ENCODE peak calls at places on chromosomes 12 and 14, in five cellular contexts. One of them, this sample, is unnamed.

GRCh38 chr14:75515631-75515999 is 6.7 kb upstream of the BATF start:
- DNase-seq in AG10803: no peak
- DNase-seq in heart left ventricle: no peak
- DNase-seq in right lobe of liver: no peak
- DNase-seq in fibroblast of lung: no peak
- DNase-seq in this sample: peak

GRCh38 chr12:65603428-65604351 is 220.6 kb upstream of the HMGA2 start:
- DNase-seq in heart left ventricle: peak
- DNase-seq in AG10803: peak
- DNase-seq in fibroblast of lung: peak
- DNase-seq in right lobe of liver: no peak
- DNase-seq in this sample: peak

GRCh38 chr12:116456307-116456641 is 102.9 kb upstream of the MAP1LC3B2 start:
- DNase-seq in AG10803: no peak
- DNase-seq in right lobe of liver: no peak
- DNase-seq in heart left ventricle: no peak
- DNase-seq in fibroblast of lung: no peak
- DNase-seq in this sample: no peak

GRCh38 chr14:69666112-69666511 is 54.7 kb downstream of the SUSD6 start:
- DNase-seq in right lobe of liver: no peak
- DNase-seq in fibroblast of lung: no peak
- DNase-seq in heart left ventricle: no peak
- DNase-seq in AG10803: no peak
- DNase-seq in this sample: no peak

GRCh38 chr12:57329219-57329618 is 78.2 kb upstream of the STAC3 start:
- DNase-seq in AG10803: no peak
- DNase-seq in fibroblast of lung: no peak
- DNase-seq in heart left ventricle: no peak
- DNase-seq in right lobe of liver: no peak
- DNase-seq in this sample: no peak

GRCh38 chr12:45660330-45660729 is 69.2 kb upstream of the ARID2 start:
- DNase-seq in fibroblast of lung: peak
- DNase-seq in heart left ventricle: peak
- DNase-seq in right lobe of liver: no peak
- DNase-seq in AG10803: peak
- DNase-seq in this sample: no peak

GRCh38 chr14:93951798-93952540 is 24.4 kb downstream of the ASB2 start:
- DNase-seq in fibroblast of lung: peak
- DNase-seq in AG10803: no peak
- DNase-seq in heart left ventricle: no peak
- DNase-seq in right lobe of liver: no peak
- DNase-seq in this sample: no peak

GRCh38 chr12:14907953-14908352 is 22.3 kb upstream of the MGP start:
- DNase-seq in right lobe of liver: no peak
- DNase-seq in fibroblast of lung: no peak
- DNase-seq in AG10803: no peak
- DNase-seq in heart left ventricle: no peak
- DNase-seq in this sample: no peak

GRCh38 chr14:45249847-45250575 is 3.0 kb downstream of the MIS18BP1 start:
- DNase-seq in AG10803: peak
- DNase-seq in heart left ventricle: no peak
- DNase-seq in right lobe of liver: no peak
- DNase-seq in fibroblast of lung: peak
- DNase-seq in this sample: peak

GRCh38 chr12:27602516-27602915 is 78.5 kb downstream of the PPFIBP1 start:
- DNase-seq in right lobe of liver: no peak
- DNase-seq in heart left ventricle: no peak
- DNase-seq in fibroblast of lung: no peak
- DNase-seq in AG10803: peak
- DNase-seq in this sample: no peak

GRCh38 chr14:71478542-71478941 is 453.7 kb upstream of the RGS6 start:
- DNase-seq in right lobe of liver: no peak
- DNase-seq in AG10803: peak
- DNase-seq in fibroblast of lung: peak
- DNase-seq in heart left ventricle: no peak
- DNase-seq in this sample: peak

GRCh38 chr12:112812598-112813406 is 21.3 kb downstream of the RPH3A start:
- DNase-seq in AG10803: no peak
- DNase-seq in heart left ventricle: no peak
- DNase-seq in fibroblast of lung: no peak
- DNase-seq in right lobe of liver: no peak
- DNase-seq in this sample: no peak

GRCh38 chr12:123532808-123533649 is 490 bp downstream of the RILPL1 start:
- DNase-seq in AG10803: peak
- DNase-seq in right lobe of liver: peak
- DNase-seq in fibroblast of lung: peak
- DNase-seq in heart left ventricle: peak
- DNase-seq in this sample: no peak

GRCh38 chr12:4246116-4246515 is 27.4 kb upstream of the CCND2 start:
- DNase-seq in AG10803: no peak
- DNase-seq in fibroblast of lung: no peak
- DNase-seq in right lobe of liver: no peak
- DNase-seq in heart left ventricle: no peak
- DNase-seq in this sample: no peak

GRCh38 chr12:42982828-42983227 is 393.3 kb upstream of the PRICKLE1 start:
- DNase-seq in fibroblast of lung: peak
- DNase-seq in right lobe of liver: no peak
- DNase-seq in AG10803: no peak
- DNase-seq in heart left ventricle: no peak
- DNase-seq in this sample: no peak

GRCh38 chr12:10873374-10873773 is 10.7 kb downstream of the PRH1 start:
- DNase-seq in right lobe of liver: no peak
- DNase-seq in AG10803: peak
- DNase-seq in fibroblast of lung: peak
- DNase-seq in heart left ventricle: no peak
- DNase-seq in this sample: no peak

GRCh38 chr12:110555509-110556406 is 27.4 kb downstream of the PPTC7 start:
- DNase-seq in AG10803: peak
- DNase-seq in right lobe of liver: no peak
- DNase-seq in fibroblast of lung: peak
- DNase-seq in heart left ventricle: no peak
- DNase-seq in this sample: no peak

GRCh38 chr12:40104461-40105264 is 1.2 kb downstream of the SLC2A13 start:
- DNase-seq in fibroblast of lung: peak
- DNase-seq in AG10803: no peak
- DNase-seq in right lobe of liver: no peak
- DNase-seq in heart left ventricle: peak
- DNase-seq in this sample: no peak

GRCh38 chr12:98456583-98457573 is 58.5 kb upstream of the TMPO start:
- DNase-seq in heart left ventricle: peak
- DNase-seq in AG10803: peak
- DNase-seq in right lobe of liver: peak
- DNase-seq in fibroblast of lung: peak
- DNase-seq in this sample: no peak

GRCh38 chr12:128903231-128903630 is 50.0 kb downstream of the GLT1D1 start:
- DNase-seq in heart left ventricle: no peak
- DNase-seq in AG10803: no peak
- DNase-seq in right lobe of liver: no peak
- DNase-seq in fibroblast of lung: no peak
- DNase-seq in this sample: no peak

DNA sequence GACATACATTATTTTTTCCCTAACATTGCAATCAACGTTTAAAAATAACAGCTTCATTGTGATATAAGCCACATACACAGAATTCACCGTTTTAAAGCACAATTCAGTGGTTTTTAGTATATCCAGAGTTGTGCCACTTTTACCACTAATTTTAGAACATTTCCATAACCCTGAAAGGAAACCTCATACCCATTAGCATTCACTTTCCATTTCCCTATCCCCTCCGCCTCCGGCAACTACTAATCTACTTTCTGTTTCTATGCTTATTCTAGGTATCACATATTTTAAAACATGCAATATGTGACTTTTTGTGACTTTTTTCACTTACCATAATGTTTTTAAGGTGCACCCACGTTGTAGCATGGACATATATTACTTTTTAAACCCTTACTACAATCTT is 55.6 kb upstream of the ISM2 start:
- DNase-seq in right lobe of liver: no peak
- DNase-seq in heart left ventricle: no peak
- DNase-seq in AG10803: no peak
- DNase-seq in fibroblast of lung: no peak
- DNase-seq in this sample: no peak
- H3K4me3 ChIP-seq in right lobe of liver: no peak
- H3K4me3 ChIP-seq in heart left ventricle: no peak
- H3K4me3 ChIP-seq in AG10803: no peak
- H3K4me3 ChIP-seq in fibroblast of lung: no peak
- H3K4me3 ChIP-seq in this sample: no peak

DNA sequence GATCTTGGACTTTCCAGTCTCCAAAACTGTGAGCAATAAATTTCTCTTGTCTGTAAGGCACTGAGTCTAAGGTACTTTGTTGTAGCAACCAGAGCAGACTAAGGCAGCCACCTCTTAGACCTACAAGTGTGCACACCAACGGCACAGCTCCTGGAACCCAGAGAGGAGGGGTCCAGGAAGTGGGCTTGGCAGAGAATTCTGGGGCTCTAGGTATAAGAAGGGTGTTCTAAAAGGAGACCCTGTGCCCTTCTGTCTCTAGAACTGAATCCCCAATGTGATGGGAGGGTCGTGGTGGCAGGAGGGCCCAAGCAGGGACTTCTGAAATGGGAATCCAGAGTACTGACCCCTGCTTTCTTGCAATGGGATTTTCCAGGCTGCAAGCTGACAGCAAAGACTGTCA is 13.5 kb upstream of the TFCP2 start:
- DNase-seq in right lobe of liver: no peak
- DNase-seq in AG10803: no peak
- DNase-seq in heart left ventricle: no peak
- DNase-seq in fibroblast of lung: no peak
- DNase-seq in this sample: no peak
- H3K4me3 ChIP-seq in right lobe of liver: no peak
- H3K4me3 ChIP-seq in AG10803: no peak
- H3K4me3 ChIP-seq in heart left ventricle: no peak
- H3K4me3 ChIP-seq in fibroblast of lung: no peak
- H3K4me3 ChIP-seq in this sample: no peak

GRCh38 chr14:51845811-51846210 is 14.6 kb upstream of the GNG2 start:
- DNase-seq in heart left ventricle: no peak
- DNase-seq in fibroblast of lung: no peak
- DNase-seq in AG10803: no peak
- DNase-seq in right lobe of liver: no peak
- DNase-seq in this sample: no peak

GRCh38 chr14:51849095-51849494 is 11.3 kb upstream of the GNG2 start:
- DNase-seq in right lobe of liver: no peak
- DNase-seq in heart left ventricle: no peak
- DNase-seq in fibroblast of lung: peak
- DNase-seq in AG10803: no peak
- DNase-seq in this sample: no peak

GRCh38 chr14:51848120-51848519 is 12.3 kb upstream of the GNG2 start:
- DNase-seq in AG10803: no peak
- DNase-seq in heart left ventricle: no peak
- DNase-seq in right lobe of liver: no peak
- DNase-seq in fibroblast of lung: no peak
- DNase-seq in this sample: no peak

GRCh38 chr14:51846631-51847488 is 13.6 kb upstream of the GNG2 start:
- DNase-seq in AG10803: peak
- DNase-seq in right lobe of liver: peak
- DNase-seq in fibroblast of lung: peak
- DNase-seq in heart left ventricle: peak
- DNase-seq in this sample: no peak

GRCh38 chr14:51847489-51847796 is 13.0 kb upstream of the GNG2 start:
- DNase-seq in fibroblast of lung: no peak
- DNase-seq in right lobe of liver: no peak
- DNase-seq in heart left ventricle: no peak
- DNase-seq in AG10803: no peak
- DNase-seq in this sample: no peak
- H3K4me3 ChIP-seq in fibroblast of lung: no peak
- H3K4me3 ChIP-seq in right lobe of liver: no peak
- H3K4me3 ChIP-seq in heart left ventricle: no peak
- H3K4me3 ChIP-seq in AG10803: no peak
- H3K4me3 ChIP-seq in this sample: no peak

GRCh38 chr12:75509621-75510020 is 1.8 kb downstream of the KRR1 start:
- DNase-seq in heart left ventricle: no peak
- DNase-seq in fibroblast of lung: no peak
- DNase-seq in AG10803: no peak
- DNase-seq in right lobe of liver: no peak
- DNase-seq in this sample: no peak
- H3K4me3 ChIP-seq in heart left ventricle: no peak
- H3K4me3 ChIP-seq in fibroblast of lung: peak
- H3K4me3 ChIP-seq in AG10803: no peak
- H3K4me3 ChIP-seq in right lobe of liver: no peak
- H3K4me3 ChIP-seq in this sample: no peak

DNA sequence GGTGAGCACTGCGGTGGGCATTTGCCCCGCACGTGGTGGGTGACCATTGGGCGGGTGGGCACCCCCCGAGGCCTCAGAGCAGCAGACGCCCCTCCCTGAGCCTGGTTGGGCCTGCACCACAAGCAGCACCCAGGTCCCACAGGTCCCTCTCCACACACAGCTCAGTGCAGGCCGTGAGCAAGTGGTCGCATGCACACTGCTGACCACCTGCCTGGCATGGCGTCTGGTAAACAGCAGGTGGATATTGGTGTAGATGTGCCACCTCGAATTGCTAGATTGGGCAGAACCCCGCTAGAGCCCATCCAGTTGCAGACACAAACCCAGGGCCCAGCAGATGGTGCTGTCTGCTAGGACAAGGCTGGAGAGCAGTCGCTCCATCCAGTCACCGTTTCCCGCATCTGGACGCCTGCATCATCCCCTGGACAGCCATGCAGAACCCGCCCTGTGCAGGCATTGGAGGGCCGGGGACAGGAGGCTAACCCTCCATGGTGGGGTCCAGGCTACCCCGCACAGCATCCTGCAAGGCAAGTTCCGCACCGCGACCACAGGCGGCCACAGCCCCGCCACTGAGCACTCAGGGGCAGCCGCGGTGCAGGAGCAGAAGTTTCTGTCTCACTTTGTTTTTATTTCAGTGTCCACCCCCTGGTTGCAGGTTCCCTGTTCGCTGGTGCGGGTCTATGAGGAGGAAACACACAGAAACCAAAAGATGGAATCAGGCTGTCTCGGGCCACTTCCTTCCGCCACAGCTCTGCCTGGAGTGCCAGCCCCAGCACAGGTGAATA is 45.6 kb upstream of the RIMBP2 start:
- DNase-seq in heart left ventricle: peak
- DNase-seq in AG10803: peak
- DNase-seq in right lobe of liver: no peak
- DNase-seq in fibroblast of lung: peak
- DNase-seq in this sample: peak
- H3K4me3 ChIP-seq in heart left ventricle: no peak
- H3K4me3 ChIP-seq in AG10803: no peak
- H3K4me3 ChIP-seq in right lobe of liver: no peak
- H3K4me3 ChIP-seq in fibroblast of lung: no peak
- H3K4me3 ChIP-seq in this sample: no peak

DNA sequence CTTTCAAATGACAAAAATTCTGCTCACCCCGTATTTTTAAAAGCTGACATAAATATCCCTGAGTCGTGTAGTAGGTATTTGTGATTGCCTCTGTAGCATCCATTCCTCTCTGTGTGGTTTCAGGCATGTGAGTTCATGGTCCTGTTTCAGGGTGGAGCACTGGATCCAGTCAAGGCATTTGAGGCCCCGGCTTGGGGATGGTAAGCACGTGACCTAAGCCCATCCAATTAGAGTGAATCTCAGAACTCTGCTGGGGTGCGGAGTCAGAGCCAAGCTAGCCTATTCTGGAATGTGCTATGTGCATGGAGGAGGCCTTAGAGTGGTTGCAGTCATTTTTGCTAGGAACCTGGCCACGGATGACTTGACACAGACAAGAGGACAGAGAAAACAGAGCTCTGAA is 4.3 kb upstream of the CSRP2 start:
- DNase-seq in right lobe of liver: no peak
- DNase-seq in AG10803: peak
- DNase-seq in heart left ventricle: no peak
- DNase-seq in fibroblast of lung: peak
- DNase-seq in this sample: peak
- H3K4me3 ChIP-seq in right lobe of liver: no peak
- H3K4me3 ChIP-seq in AG10803: no peak
- H3K4me3 ChIP-seq in heart left ventricle: no peak
- H3K4me3 ChIP-seq in fibroblast of lung: no peak
- H3K4me3 ChIP-seq in this sample: no peak